ENCODE peak calls at places on chromosomes 11 and 22, in eight cellular contexts. L, P, M, B, E, O, G and S are unnamed samples.
A peak's percentile ranks its signal among the peaks of the same experiment; 100 is the strongest.

GRCh38 chr11:114050258-114050927 is 9.1 kb upstream of the ZBTB16 start:
- DNase-seq in O (no peak), P (no peak), E (no peak), M (no peak), L (no peak), G (no peak), B (no peak), S (no peak)

GRCh38 chr11:102287963-102288744 is 29.1 kb upstream of the BIRC3 start:
- DNase-seq in B (no peak), L (no peak), E (peak; percentile 63), P (no peak), G (peak; percentile 77), M (no peak), O (peak; percentile 41), S (peak; percentile 78)

GRCh38 chr11:27085605-27086004 is 45.0 kb downstream of the BBOX1 start:
- DNase-seq in L (no peak), P (no peak), B (no peak), O (no peak), M (no peak), E (no peak), G (no peak), S (no peak)

GRCh38 chr22:32637951-32638350 is 163.3 kb downstream of the FBXO7 start:
- DNase-seq in G (no peak), E (no peak), L (no peak), P (no peak), M (no peak), B (no peak), O (no peak), S (no peak)

GRCh38 chr11:64863381-64864060 is 14.9 kb downstream of the EHD1 start:
- DNase-seq in M (no peak), L (no peak), E (no peak), B (no peak), G (no peak), O (no peak), P (no peak), S (no peak)

GRCh38 chr11:112453601-112454577 is 193.2 kb upstream of the PLET1 start:
- DNase-seq in G (peak; percentile 15), E (peak; percentile 35), L (no peak), P (no peak), B (peak; percentile 9), O (peak; percentile 41), M (no peak), S (peak; percentile 28)

GRCh38 chr11:132114185-132114584 is 743.8 kb downstream of the NTM start:
- DNase-seq in L (no peak), G (no peak), E (no peak), M (no peak), O (no peak), B (no peak), P (no peak), S (no peak)

GRCh38 chr22:17786435-17787158 is 12.3 kb upstream of the BID start:
- DNase-seq in E (no peak), M (peak; percentile 76), B (no peak), L (no peak), O (no peak), P (no peak), G (no peak), S (peak; percentile 87)

GRCh38 chr11:36615829-36616228 is 17.8 kb upstream of the RAG2 start:
- DNase-seq in L (no peak), P (no peak), M (no peak), E (no peak), G (no peak), O (no peak), B (no peak), S (no peak)

GRCh38 chr11:70029831-70030811 is 48.0 kb upstream of the ANO1 start:
- DNase-seq in O (peak; percentile 54), G (no peak), B (no peak), E (no peak), L (no peak), M (peak; percentile 57), P (no peak), S (no peak)

GRCh38 chr11:2516276-2517015 is 71.6 kb downstream of the KCNQ1 start:
- DNase-seq in P (no peak), L (no peak), G (no peak), O (peak; percentile 40), M (no peak), B (no peak), E (no peak), S (no peak)

GRCh38 chr11:32630844-32631243 is 47.2 kb downstream of the EIF3M start:
- DNase-seq in B (no peak), L (no peak), O (no peak), M (no peak), E (no peak), G (no peak), P (no peak), S (no peak)

GRCh38 chr11:69734841-69735240 is 31.0 kb upstream of the FGF19 start:
- DNase-seq in L (no peak), P (no peak), O (no peak), B (no peak), E (no peak), G (no peak), M (no peak), S (no peak)

DNA sequence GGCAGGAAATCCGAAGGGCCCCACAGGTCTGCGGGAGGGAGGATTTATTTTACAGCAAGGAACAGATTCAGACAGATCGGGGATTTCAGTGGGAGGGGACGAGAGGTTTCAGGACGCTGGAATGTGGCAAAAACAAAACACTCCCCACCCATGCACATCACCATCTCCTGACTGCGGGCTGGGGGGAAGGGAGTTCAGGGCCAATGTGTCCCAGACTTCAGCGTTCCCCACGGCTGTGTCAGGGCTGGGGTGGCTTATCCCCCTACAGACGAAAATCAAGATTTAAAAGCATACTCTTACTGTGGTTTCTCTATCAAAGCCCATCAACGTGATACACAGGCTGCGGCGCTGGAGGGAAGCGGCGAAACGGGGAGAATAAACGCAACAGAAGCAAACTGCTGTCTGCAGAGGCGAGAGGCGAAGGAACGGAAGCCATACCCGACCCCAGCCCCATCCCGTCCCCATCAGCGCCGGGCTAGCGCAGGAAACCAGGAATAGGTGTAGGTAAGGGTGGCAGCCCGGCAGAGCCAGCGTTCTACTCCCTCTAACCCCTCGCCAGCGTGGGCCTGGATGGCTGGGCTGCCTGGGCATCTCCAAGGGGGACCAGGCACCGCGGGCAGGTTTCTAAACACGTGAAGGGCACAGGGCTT is 2.7 kb downstream of the TENM4 start:
- DNase-seq in B (no peak), M (no peak), G (no peak), P (no peak), L (peak; percentile 56), O (no peak), E (no peak), S (no peak)
- H3K4me3 ChIP-seq in B (no peak overlapping the region), M (peak overlapping the region; percentile 51), G (peak overlapping the region; percentile 77), P (peak overlapping the region; percentile 98), L (peak overlapping the region; percentile 50), O (no peak overlapping the region), E (no peak overlapping the region), S (no peak overlapping the region)

DNA sequence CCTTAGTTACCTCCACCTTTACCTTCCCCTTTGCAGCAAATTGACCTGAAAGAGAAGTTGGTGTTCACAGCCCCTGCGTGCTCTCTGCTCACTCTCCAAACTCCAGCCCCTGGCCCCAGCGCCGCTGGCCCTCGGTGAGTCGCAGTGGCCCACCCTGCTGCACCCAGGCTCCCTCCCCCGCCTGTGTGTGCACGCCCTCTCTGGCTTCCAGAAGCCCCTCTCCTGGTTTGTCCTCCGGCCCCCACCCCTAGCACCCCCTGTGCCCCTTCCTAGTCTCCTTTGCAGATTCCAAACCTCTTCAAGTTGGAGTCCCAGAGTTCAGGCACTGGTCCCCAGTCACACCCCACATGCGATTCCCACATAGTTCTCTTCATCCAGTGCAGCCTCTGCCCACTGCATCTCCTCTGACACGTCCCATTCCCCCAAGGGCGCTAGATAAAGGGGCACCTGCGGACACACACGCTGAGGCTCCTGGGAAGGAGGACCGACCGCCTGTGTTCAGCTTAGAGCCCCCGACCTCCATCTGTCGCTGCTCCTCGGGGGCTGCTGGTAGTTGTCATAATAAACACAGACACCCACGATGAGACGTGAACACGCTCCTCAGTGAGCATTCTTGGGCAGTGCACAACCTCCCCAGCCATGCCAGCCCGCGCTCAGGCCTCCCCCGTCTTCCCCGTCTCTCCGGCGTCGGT is 1.5 kb upstream of the PHRF1 start:
- DNase-seq in M (no peak), E (no peak), B (no peak), G (no peak), L (peak; percentile 74), P (no peak), O (no peak), S (no peak)
- H3K4me3 ChIP-seq in M (peak overlapping the region; percentile 68), E (peak overlapping the region; percentile 51), B (peak overlapping the region; percentile 60), G (peak overlapping the region; percentile 57), L (peak overlapping the region; percentile 76), P (peak overlapping the region; percentile 71), O (peak overlapping the region; percentile 42), S (peak overlapping the region; percentile 52)

GRCh38 chr11:13009476-13009920 is 382 bp downstream of the RASSF10 start:
- DNase-seq in M (no peak), L (no peak), P (no peak), G (no peak), E (no peak), B (no peak), O (no peak), S (no peak)

GRCh38 chr11:13007702-13008435 is 1.2 kb upstream of the RASSF10 start:
- DNase-seq in E (no peak), B (no peak), M (no peak), G (no peak), P (no peak), O (no peak), L (no peak), S (no peak)

GRCh38 chr11:13007182-13007581 is 1.9 kb upstream of the RASSF10 start:
- DNase-seq in L (no peak), G (no peak), P (no peak), E (no peak), M (no peak), B (no peak), O (no peak), S (no peak)

GRCh38 chr11:13009921-13010736 is 1.0 kb downstream of the RASSF10 start:
- DNase-seq in B (no peak), E (no peak), P (no peak), O (no peak), G (no peak), M (no peak), L (peak; percentile 87), S (no peak)

GRCh38 chr11:13008625-13009475 is at the start of gene RASSF10:
- DNase-seq in G (no peak), B (no peak), O (peak; percentile 80), L (peak; percentile 92), M (peak; percentile 65), P (peak; percentile 57), E (no peak), S (no peak)
- H3K4me3 ChIP-seq in G (peak within 1 kb of the TSS; percentile 36), B (no peak within 1 kb of the TSS), O (peak within 1 kb of the TSS; percentile 33), L (peak within 1 kb of the TSS; percentile 47), M (peak within 1 kb of the TSS; percentile 51), P (peak within 1 kb of the TSS; percentile 79), E (no peak within 1 kb of the TSS), S (no peak within 1 kb of the TSS)

GRCh38 chr11:44208976-44209603 is 100.8 kb downstream of the ALX4 start:
- DNase-seq in L (no peak), G (no peak), M (no peak), E (no peak), O (no peak), B (no peak), P (no peak), S (no peak)

GRCh38 chr11:44207292-44207691 is 102.6 kb downstream of the ALX4 start:
- DNase-seq in E (no peak), O (no peak), B (no peak), P (no peak), G (no peak), L (no peak), M (no peak), S (no peak)

GRCh38 chr11:44212128-44212527 is 97.8 kb downstream of the ALX4 start:
- DNase-seq in L (no peak), O (no peak), P (no peak), E (no peak), G (no peak), B (no peak), M (no peak), S (no peak)

GRCh38 chr11:44217432-44217831 is 92.5 kb downstream of the ALX4 start:
- DNase-seq in O (no peak), P (no peak), L (no peak), E (no peak), B (no peak), G (no peak), M (no peak), S (no peak)

GRCh38 chr11:44213148-44213547 is 96.8 kb downstream of the ALX4 start:
- DNase-seq in B (no peak), G (no peak), O (no peak), E (no peak), M (no peak), P (no peak), L (no peak), S (no peak)
- H3K4me3 ChIP-seq in B (no peak overlapping the region), G (no peak overlapping the region), O (no peak overlapping the region), E (no peak overlapping the region), M (no peak overlapping the region), P (no peak overlapping the region), L (no peak overlapping the region), S (no peak overlapping the region)